ENCODE peak calls at places on chromosomes 16 and 17, in ten cellular contexts. Y is HEK293T; K is NCI-H1092 treated with DMSO at 0.1 percent for 48 hours; S is head of caudate nucleus; G is activated CD4-positive, alpha-beta T cell treated with anti-CD3 and anti-CD28 coated beads for 24 hours; T is T follicular helper cell; H is EH; I is stimulated activated CD8-positive, alpha-beta memory T cell treated with anti-CD3 and anti-CD28 coated beads, Interleukin-15, amount 100 ng/mL, for 48 hours; D is substantia nigra; Z is T-cell. L is an unnamed sample.

GRCh38 chr16:23532448-23532847 is 22.2 kb upstream of the GGA2 start:
- DNase-seq in Y (no peak), K (no peak), S (no peak), G (no peak), T (no peak), H (no peak), I (no peak), D (no peak), Z (no peak), L (no peak)

GRCh38 chr17:4988168-4988567 is 693 bp upstream of the CAMTA2 start:
- DNase-seq in Y (no peak), K (no peak), S (no peak), G (no peak), T (no peak), H (peak; percentile 18), I (no peak), D (no peak), Z (no peak), L (no peak)

GRCh38 chr17:49280918-49281317 is 50.3 kb upstream of the PHOSPHO1 start:
- DNase-seq in Y (no peak), K (no peak), S (no peak), G (no peak), T (no peak), H (no peak), I (no peak), D (no peak), Z (no peak), L (no peak)

GRCh38 chr16:10323528-10323869 is 62.4 kb upstream of the ATF7IP2 start:
- DNase-seq in Y (no peak), K (no peak), S (no peak), G (no peak), T (no peak), H (no peak), I (no peak), D (no peak), Z (no peak), L (no peak)

GRCh38 chr16:17404903-17405691 is 65.7 kb downstream of the XYLT1 start:
- DNase-seq in Y (no peak), K (peak; percentile 51), S (peak; percentile 95), G (no peak), T (no peak), H (peak; percentile 93), I (no peak), D (peak; percentile 95), Z (no peak), L (peak; percentile 43)

GRCh38 chr16:25257956-25258855 is 561 bp upstream of the ZKSCAN2 start:
- DNase-seq in Y (peak; percentile 66), K (peak; percentile 95), S (peak; percentile 84), G (peak; percentile 75), T (peak; percentile 69), H (peak; percentile 82), I (peak; percentile 69), D (peak; percentile 73), Z (peak; percentile 65), L (peak; percentile 89)

GRCh38 chr17:12789075-12789975 is at the start of gene ARHGAP44:
- DNase-seq in Y (peak; percentile 81), K (no peak), S (peak; percentile 86), G (peak; percentile 13), T (no peak), H (peak; percentile 65), I (no peak), D (peak; percentile 29), Z (no peak), L (peak; percentile 65)

GRCh38 chr17:45147102-45147580 is 1.1 kb upstream of the HEXIM1 start:
- DNase-seq in Y (peak; percentile 68), K (no peak), S (no peak), G (no peak), T (peak; percentile 53), H (peak; percentile 79), I (no peak), D (no peak), Z (peak; percentile 63), L (no peak)